ENCODE peak calls at places on chromosomes 7 and 10, in eight cellular contexts. One of them, this sample, is unnamed.
A peak's percentile ranks its signal among the peaks of the same experiment; 100 is the strongest.

GRCh38 chr7:44977304-44977858 is 1.4 kb downstream of the MYO1G start:
- DNase-seq in CD4-positive, alpha-beta T cell: peak; percentile 71
- DNase-seq in ovary: no peak
- DNase-seq in ascending aorta: no peak
- DNase-seq in GM23338: no peak
- DNase-seq in adrenal gland: no peak
- DNase-seq in psoas muscle: no peak
- DNase-seq in cardiac muscle cell: no peak
- DNase-seq in this sample: no peak

GRCh38 chr7:4169505-4169904 is 512.6 kb upstream of the FOXK1 start:
- DNase-seq in CD4-positive, alpha-beta T cell: no peak
- DNase-seq in ovary: no peak
- DNase-seq in ascending aorta: no peak
- DNase-seq in GM23338: no peak
- DNase-seq in adrenal gland: no peak
- DNase-seq in psoas muscle: no peak
- DNase-seq in cardiac muscle cell: no peak
- DNase-seq in this sample: no peak

GRCh38 chr10:121926669-121927360 is 1.0 kb downstream of the ATE1 start:
- DNase-seq in CD4-positive, alpha-beta T cell: no peak
- DNase-seq in ovary: no peak
- DNase-seq in ascending aorta: no peak
- DNase-seq in GM23338: peak; percentile 10
- DNase-seq in adrenal gland: no peak
- DNase-seq in psoas muscle: no peak
- DNase-seq in cardiac muscle cell: no peak
- DNase-seq in this sample: no peak

GRCh38 chr10:120824864-120825263 is 26.3 kb upstream of the WDR11 start:
- DNase-seq in CD4-positive, alpha-beta T cell: no peak
- DNase-seq in ovary: no peak
- DNase-seq in ascending aorta: no peak
- DNase-seq in GM23338: peak; percentile 92
- DNase-seq in adrenal gland: peak; percentile 57
- DNase-seq in psoas muscle: no peak
- DNase-seq in cardiac muscle cell: peak; percentile 52
- DNase-seq in this sample: no peak

GRCh38 chr10:36362257-36362656 is 720.2 kb upstream of the FZD8 start:
- DNase-seq in CD4-positive, alpha-beta T cell: no peak
- DNase-seq in ovary: no peak
- DNase-seq in ascending aorta: no peak
- DNase-seq in GM23338: peak; percentile 8
- DNase-seq in adrenal gland: no peak
- DNase-seq in psoas muscle: no peak
- DNase-seq in cardiac muscle cell: no peak
- DNase-seq in this sample: no peak

GRCh38 chr7:111301891-111302290 is 211.0 kb downstream of the LRRN3 start:
- DNase-seq in CD4-positive, alpha-beta T cell: no peak
- DNase-seq in ovary: no peak
- DNase-seq in ascending aorta: no peak
- DNase-seq in GM23338: no peak
- DNase-seq in adrenal gland: no peak
- DNase-seq in psoas muscle: no peak
- DNase-seq in cardiac muscle cell: no peak
- DNase-seq in this sample: no peak

GRCh38 chr7:32360127-32360526 is 130.1 kb downstream of the LSM5 start:
- DNase-seq in CD4-positive, alpha-beta T cell: no peak
- DNase-seq in ovary: no peak
- DNase-seq in ascending aorta: no peak
- DNase-seq in GM23338: no peak
- DNase-seq in adrenal gland: no peak
- DNase-seq in psoas muscle: no peak
- DNase-seq in cardiac muscle cell: no peak
- DNase-seq in this sample: no peak

GRCh38 chr10:17671307-17671706 is 27.4 kb downstream of the STAM start:
- DNase-seq in CD4-positive, alpha-beta T cell: no peak
- DNase-seq in ovary: no peak
- DNase-seq in ascending aorta: no peak
- DNase-seq in GM23338: peak; percentile 81
- DNase-seq in adrenal gland: no peak
- DNase-seq in psoas muscle: no peak
- DNase-seq in cardiac muscle cell: no peak
- DNase-seq in this sample: no peak

GRCh38 chr10:4809156-4809555 is 16.9 kb upstream of the AKR1E2 start:
- DNase-seq in CD4-positive, alpha-beta T cell: no peak
- DNase-seq in ovary: no peak
- DNase-seq in ascending aorta: no peak
- DNase-seq in GM23338: no peak
- DNase-seq in adrenal gland: no peak
- DNase-seq in psoas muscle: no peak
- DNase-seq in cardiac muscle cell: no peak
- DNase-seq in this sample: no peak

GRCh38 chr10:69492091-69492745 is 41.0 kb downstream of the TSPAN15 start:
- DNase-seq in CD4-positive, alpha-beta T cell: no peak
- DNase-seq in ovary: no peak
- DNase-seq in ascending aorta: no peak
- DNase-seq in GM23338: no peak
- DNase-seq in adrenal gland: no peak
- DNase-seq in psoas muscle: no peak
- DNase-seq in cardiac muscle cell: no peak
- DNase-seq in this sample: no peak

GRCh38 chr7:105619590-105619989 is 38.3 kb upstream of the EFCAB10 start:
- DNase-seq in CD4-positive, alpha-beta T cell: no peak
- DNase-seq in ovary: no peak
- DNase-seq in ascending aorta: no peak
- DNase-seq in GM23338: no peak
- DNase-seq in adrenal gland: no peak
- DNase-seq in psoas muscle: no peak
- DNase-seq in cardiac muscle cell: no peak
- DNase-seq in this sample: no peak

GRCh38 chr7:125492521-125492920 is 562.9 kb upstream of the POT1 start:
- DNase-seq in CD4-positive, alpha-beta T cell: no peak
- DNase-seq in ovary: no peak
- DNase-seq in ascending aorta: no peak
- DNase-seq in GM23338: no peak
- DNase-seq in adrenal gland: no peak
- DNase-seq in psoas muscle: no peak
- DNase-seq in cardiac muscle cell: no peak
- DNase-seq in this sample: no peak

GRCh38 chr10:69335063-69335587 is 56.8 kb downstream of the HK1 start:
- DNase-seq in CD4-positive, alpha-beta T cell: no peak
- DNase-seq in ovary: peak; percentile 44
- DNase-seq in ascending aorta: no peak
- DNase-seq in GM23338: no peak
- DNase-seq in adrenal gland: peak; percentile 80
- DNase-seq in psoas muscle: peak; percentile 69
- DNase-seq in cardiac muscle cell: no peak
- DNase-seq in this sample: peak; percentile 71

GRCh38 chr10:35355971-35356724 is 19.8 kb downstream of the CCNY start:
- DNase-seq in CD4-positive, alpha-beta T cell: no peak
- DNase-seq in ovary: no peak
- DNase-seq in ascending aorta: no peak
- DNase-seq in GM23338: no peak
- DNase-seq in adrenal gland: no peak
- DNase-seq in psoas muscle: no peak
- DNase-seq in cardiac muscle cell: no peak
- DNase-seq in this sample: no peak

GRCh38 chr7:134298902-134299683 is 17.6 kb downstream of the SLC35B4 start:
- DNase-seq in CD4-positive, alpha-beta T cell: no peak
- DNase-seq in ovary: peak; percentile 38
- DNase-seq in ascending aorta: no peak
- DNase-seq in GM23338: no peak
- DNase-seq in adrenal gland: no peak
- DNase-seq in psoas muscle: no peak
- DNase-seq in cardiac muscle cell: no peak
- DNase-seq in this sample: peak; percentile 24

GRCh38 chr10:47111329-47111862 is 188.6 kb upstream of the GDF10 start:
- DNase-seq in CD4-positive, alpha-beta T cell: no peak
- DNase-seq in ovary: no peak
- DNase-seq in ascending aorta: no peak
- DNase-seq in GM23338: peak; percentile 60
- DNase-seq in adrenal gland: peak; percentile 5
- DNase-seq in psoas muscle: no peak
- DNase-seq in cardiac muscle cell: no peak
- DNase-seq in this sample: no peak

GRCh38 chr10:50361946-50362345 is 110.6 kb upstream of the ASAH2 start:
- DNase-seq in CD4-positive, alpha-beta T cell: no peak
- DNase-seq in ovary: no peak
- DNase-seq in ascending aorta: no peak
- DNase-seq in GM23338: no peak
- DNase-seq in adrenal gland: no peak
- DNase-seq in psoas muscle: no peak
- DNase-seq in cardiac muscle cell: no peak
- DNase-seq in this sample: no peak

GRCh38 chr10:50362547-50363125 is 111.3 kb upstream of the ASAH2 start:
- DNase-seq in CD4-positive, alpha-beta T cell: no peak
- DNase-seq in ovary: no peak
- DNase-seq in ascending aorta: no peak
- DNase-seq in GM23338: no peak
- DNase-seq in adrenal gland: no peak
- DNase-seq in psoas muscle: no peak
- DNase-seq in cardiac muscle cell: no peak
- DNase-seq in this sample: no peak

GRCh38 chr10:50369931-50370330 is 118.6 kb upstream of the ASAH2 start:
- DNase-seq in CD4-positive, alpha-beta T cell: no peak
- DNase-seq in ovary: no peak
- DNase-seq in ascending aorta: no peak
- DNase-seq in GM23338: no peak
- DNase-seq in adrenal gland: no peak
- DNase-seq in psoas muscle: no peak
- DNase-seq in cardiac muscle cell: no peak
- DNase-seq in this sample: no peak

GRCh38 chr10:50367732-50368131 is 116.4 kb upstream of the ASAH2 start:
- DNase-seq in CD4-positive, alpha-beta T cell: no peak
- DNase-seq in ovary: no peak
- DNase-seq in ascending aorta: no peak
- DNase-seq in GM23338: peak; percentile 78
- DNase-seq in adrenal gland: no peak
- DNase-seq in psoas muscle: no peak
- DNase-seq in cardiac muscle cell: peak; percentile 55
- DNase-seq in this sample: no peak
- TF ChIP-seq CTCF in CD4-positive, alpha-beta T cell: peak; percentile 30
- TF ChIP-seq CTCF in ovary: no peak
- TF ChIP-seq CTCF in ascending aorta: peak; percentile 30
- TF ChIP-seq CTCF in GM23338: peak; percentile 71
- TF ChIP-seq CTCF in adrenal gland: peak; percentile 37
- TF ChIP-seq CTCF in psoas muscle: peak; percentile 18
- TF ChIP-seq CTCF in cardiac muscle cell: peak; percentile 60
- TF ChIP-seq CTCF in this sample: peak; percentile 27

DNA sequence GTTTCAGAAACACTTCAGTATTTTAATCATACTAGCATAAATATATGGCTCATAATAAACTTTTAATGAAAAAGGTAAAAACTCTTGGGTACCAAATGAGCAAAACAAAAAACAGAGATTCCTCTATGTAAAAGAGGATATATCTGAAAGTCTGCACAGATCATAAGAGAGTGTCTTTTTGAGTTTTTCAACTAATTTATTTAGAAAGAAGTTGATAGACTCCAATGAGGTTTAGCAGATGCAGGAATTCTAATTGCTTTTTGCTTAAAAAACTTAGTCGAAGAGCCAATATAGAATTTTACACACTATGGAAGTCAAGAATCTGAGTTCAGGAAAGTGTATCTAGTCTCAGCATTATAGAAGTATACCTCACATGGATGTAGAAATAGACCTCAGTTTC is 3.4 kb upstream of the MLLT10 start:
- DNase-seq in CD4-positive, alpha-beta T cell: no peak
- DNase-seq in ovary: no peak
- DNase-seq in ascending aorta: no peak
- DNase-seq in GM23338: no peak
- DNase-seq in adrenal gland: no peak
- DNase-seq in psoas muscle: no peak
- DNase-seq in cardiac muscle cell: no peak
- DNase-seq in this sample: no peak
- H3K27ac ChIP-seq in CD4-positive, alpha-beta T cell: no peak overlapping the region
- H3K27ac ChIP-seq in ovary: peak overlapping the region; percentile 100
- H3K27ac ChIP-seq in ascending aorta: no peak overlapping the region
- H3K27ac ChIP-seq in GM23338: no peak overlapping the region
- H3K27ac ChIP-seq in adrenal gland: no peak overlapping the region
- H3K27ac ChIP-seq in psoas muscle: peak overlapping the region; percentile 99
- H3K27ac ChIP-seq in cardiac muscle cell: no peak overlapping the region
- H3K27ac ChIP-seq in this sample: peak overlapping the region; percentile 32

GRCh38 chr7:7294914-7295313 is 112.6 kb downstream of the C1GALT1 start:
- DNase-seq in CD4-positive, alpha-beta T cell: no peak
- DNase-seq in ovary: no peak
- DNase-seq in ascending aorta: no peak
- DNase-seq in GM23338: no peak
- DNase-seq in adrenal gland: no peak
- DNase-seq in psoas muscle: no peak
- DNase-seq in cardiac muscle cell: no peak
- DNase-seq in this sample: no peak

GRCh38 chr7:7293092-7293491 is 110.7 kb downstream of the C1GALT1 start:
- DNase-seq in CD4-positive, alpha-beta T cell: no peak
- DNase-seq in ovary: no peak
- DNase-seq in ascending aorta: no peak
- DNase-seq in GM23338: no peak
- DNase-seq in adrenal gland: no peak
- DNase-seq in psoas muscle: no peak
- DNase-seq in cardiac muscle cell: no peak
- DNase-seq in this sample: no peak

GRCh38 chr7:7292608-7293007 is 110.3 kb downstream of the C1GALT1 start:
- DNase-seq in CD4-positive, alpha-beta T cell: no peak
- DNase-seq in ovary: no peak
- DNase-seq in ascending aorta: no peak
- DNase-seq in GM23338: peak; percentile 23
- DNase-seq in adrenal gland: no peak
- DNase-seq in psoas muscle: no peak
- DNase-seq in cardiac muscle cell: no peak
- DNase-seq in this sample: no peak

GRCh38 chr7:7292085-7292484 is 109.7 kb downstream of the C1GALT1 start:
- DNase-seq in CD4-positive, alpha-beta T cell: no peak
- DNase-seq in ovary: no peak
- DNase-seq in ascending aorta: no peak
- DNase-seq in GM23338: no peak
- DNase-seq in adrenal gland: no peak
- DNase-seq in psoas muscle: no peak
- DNase-seq in cardiac muscle cell: no peak
- DNase-seq in this sample: no peak

GRCh38 chr7:7290429-7291122 is 108.2 kb downstream of the C1GALT1 start:
- DNase-seq in CD4-positive, alpha-beta T cell: no peak
- DNase-seq in ovary: no peak
- DNase-seq in ascending aorta: no peak
- DNase-seq in GM23338: no peak
- DNase-seq in adrenal gland: no peak
- DNase-seq in psoas muscle: no peak
- DNase-seq in cardiac muscle cell: no peak
- DNase-seq in this sample: no peak
- TF ChIP-seq CTCF in CD4-positive, alpha-beta T cell: no peak
- TF ChIP-seq CTCF in ovary: no peak
- TF ChIP-seq CTCF in ascending aorta: no peak
- TF ChIP-seq CTCF in GM23338: no peak
- TF ChIP-seq CTCF in adrenal gland: no peak
- TF ChIP-seq CTCF in psoas muscle: no peak
- TF ChIP-seq CTCF in cardiac muscle cell: no peak
- TF ChIP-seq CTCF in this sample: no peak

DNA sequence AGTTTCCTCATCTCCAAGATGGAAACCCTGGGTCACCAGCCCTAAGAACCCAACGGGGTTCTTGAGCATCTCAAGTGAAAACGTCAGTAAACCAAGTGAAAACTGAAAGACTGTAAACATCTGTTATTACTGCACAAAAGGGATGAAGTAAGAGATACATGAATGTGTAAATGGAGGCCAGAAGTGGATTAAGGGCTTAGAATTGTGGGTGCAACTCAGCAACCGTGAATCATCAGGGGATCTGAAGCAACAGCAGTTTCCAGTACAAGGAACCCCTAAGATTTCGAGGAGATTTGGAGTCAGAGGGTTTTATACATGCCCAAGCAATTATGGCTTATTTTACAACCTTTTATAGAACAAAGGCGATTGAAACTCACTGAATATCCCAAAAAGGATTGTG is 95.7 kb upstream of the SVIL start:
- DNase-seq in CD4-positive, alpha-beta T cell: no peak
- DNase-seq in ovary: no peak
- DNase-seq in ascending aorta: no peak
- DNase-seq in GM23338: no peak
- DNase-seq in adrenal gland: no peak
- DNase-seq in psoas muscle: no peak
- DNase-seq in cardiac muscle cell: no peak
- DNase-seq in this sample: no peak
- H3K27ac ChIP-seq in CD4-positive, alpha-beta T cell: no peak overlapping the region
- H3K27ac ChIP-seq in ovary: no peak overlapping the region
- H3K27ac ChIP-seq in ascending aorta: peak overlapping the region; percentile 56
- H3K27ac ChIP-seq in GM23338: no peak overlapping the region
- H3K27ac ChIP-seq in adrenal gland: no peak overlapping the region
- H3K27ac ChIP-seq in psoas muscle: peak overlapping the region; percentile 54
- H3K27ac ChIP-seq in cardiac muscle cell: no peak overlapping the region
- H3K27ac ChIP-seq in this sample: no peak overlapping the region

This sample was measured in heart right ventricle.